ENCODE peak calls at places on chromosomes 2 and 18, in eight cellular contexts. Z, C, R, A, U, P, O and K are unnamed samples.

GRCh38 chr2:100060875-100061274 is 81.5 kb downstream of the AFF3 start:
- DNase-seq in U (no peak), P (no peak), A (peak; percentile 29), R (no peak), C (no peak), O (no peak), Z (no peak), K (no peak)

GRCh38 chr2:230913406-230913805 is 11.6 kb downstream of the GPR55 start:
- DNase-seq in U (peak; percentile 47), A (no peak), C (peak; percentile 51), O (no peak), R (no peak), Z (no peak), P (no peak), K (no peak)

GRCh38 chr2:195532628-195533271 is 124.3 kb upstream of the SLC39A10 start:
- DNase-seq in U (no peak), R (no peak), C (peak; percentile 46), Z (no peak), O (no peak), P (peak; percentile 69), A (no peak), K (no peak)

GRCh38 chr2:68458962-68459361 is 8.1 kb downstream of the FBXO48 start:
- DNase-seq in U (no peak), A (no peak), P (peak; percentile 80), O (no peak), R (no peak), Z (no peak), C (no peak), K (no peak)

GRCh38 chr2:157492189-157492773 is 48.4 kb upstream of the CYTIP start:
- DNase-seq in O (no peak), C (peak; percentile 73), U (peak; percentile 72), P (peak; percentile 54), A (peak; percentile 57), Z (peak; percentile 54), R (peak; percentile 76), K (peak; percentile 29)

GRCh38 chr18:79786781-79787526 is 10.8 kb upstream of the KCNG2 start:
- DNase-seq in O (no peak), Z (no peak), U (no peak), P (no peak), C (no peak), A (no peak), R (no peak), K (peak; percentile 84)

GRCh38 chr2:118752762-118753429 is 94.6 kb downstream of the EN1 start:
- DNase-seq in C (no peak), O (no peak), A (no peak), U (no peak), R (no peak), P (no peak), Z (no peak), K (no peak)

GRCh38 chr2:157841485-157841884 is 34.6 kb downstream of the ACVR1 start:
- DNase-seq in Z (no peak), C (no peak), R (no peak), U (no peak), P (no peak), A (no peak), O (no peak), K (no peak)

GRCh38 chr2:148303166-148303565 is 282.3 kb downstream of the MBD5 start:
- DNase-seq in O (no peak), P (peak; percentile 15), Z (no peak), A (no peak), C (no peak), U (no peak), R (no peak), K (no peak)

GRCh38 chr2:235300368-235301201 is 193.3 kb upstream of the AGAP1 start:
- DNase-seq in A (no peak), R (peak; percentile 69), O (peak; percentile 47), C (no peak), Z (no peak), U (no peak), P (peak; percentile 83), K (peak; percentile 17)

GRCh38 chr2:9771481-9772017 is 71.7 kb upstream of the TAF1B start:
- DNase-seq in Z (no peak), P (peak; percentile 68), A (no peak), U (no peak), O (peak; percentile 68), C (no peak), R (no peak), K (peak; percentile 74)

GRCh38 chr2:228559774-228560415 is 378.4 kb upstream of the SPHKAP start:
- DNase-seq in C (no peak), R (no peak), Z (no peak), O (no peak), A (no peak), P (no peak), U (no peak), K (no peak)

GRCh38 chr2:28525481-28525880 is 29.6 kb downstream of the PLB1 start:
- DNase-seq in O (no peak), A (no peak), Z (no peak), C (no peak), P (no peak), R (no peak), U (no peak), K (no peak)

DNA sequence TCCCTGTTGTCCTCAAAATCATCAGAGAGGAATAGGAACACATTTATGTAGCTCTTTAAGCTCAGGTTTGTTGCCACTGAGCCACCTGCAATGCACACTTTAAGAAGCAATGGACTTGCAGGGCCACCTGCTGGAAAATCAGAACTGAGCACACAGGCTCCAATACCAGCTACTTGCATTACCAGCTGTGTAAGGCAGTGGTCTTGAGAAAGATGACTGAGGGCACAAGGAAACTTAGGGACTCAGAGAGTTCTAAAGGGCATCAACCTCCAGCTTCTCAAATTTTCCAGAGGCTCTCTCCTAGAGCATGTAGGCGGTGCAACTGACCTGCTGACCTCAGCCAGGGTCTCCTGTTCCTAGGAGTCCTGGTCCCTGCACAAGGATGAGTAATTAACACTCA is 2.5 kb upstream of the CNDP2 start:
- DNase-seq in R (peak; percentile 61), A (peak; percentile 44), U (peak; percentile 63), O (no peak), C (peak; percentile 68), Z (no peak), P (peak; percentile 67), K (no peak)
- TF ChIP-seq CTCF in R (peak; percentile 63), A (peak; percentile 69), U (peak; percentile 85), O (peak; percentile 36), C (peak; percentile 66), Z (peak; percentile 70), P (peak; percentile 24), K (peak; percentile 60)

DNA sequence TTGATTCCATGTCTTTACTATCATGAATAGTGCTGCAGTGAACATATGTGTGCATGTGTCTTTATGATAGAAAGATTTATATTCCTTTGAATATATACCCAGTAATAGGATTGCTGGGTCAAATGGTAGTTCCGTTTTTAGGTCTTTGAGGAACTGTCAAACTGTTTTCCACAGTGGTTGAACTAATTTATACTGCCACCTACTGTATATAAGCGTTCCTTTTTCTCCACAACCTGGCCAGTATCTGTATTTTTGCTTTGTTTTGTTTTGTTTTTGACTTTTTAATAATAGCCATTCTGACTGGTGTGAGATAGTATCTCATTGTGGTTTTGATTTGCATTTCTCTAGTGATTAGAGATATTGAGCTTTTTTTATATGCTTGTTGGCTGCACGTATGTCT is 641.6 kb downstream of the SUCLG1 start:
- DNase-seq in Z (no peak), C (no peak), R (no peak), O (no peak), A (no peak), U (no peak), P (no peak), K (no peak)
- TF ChIP-seq CTCF in Z (peak; percentile 58), C (no peak), R (no peak), O (no peak), A (no peak), U (no peak), P (peak; percentile 10), K (peak; percentile 3)

GRCh38 chr2:12881952-12882351 is 165.2 kb downstream of the TRIB2 start:
- DNase-seq in C (peak; percentile 31), A (no peak), R (no peak), U (no peak), O (no peak), Z (no peak), P (no peak), K (no peak)
- TF ChIP-seq CTCF in C (no peak), A (no peak), R (no peak), U (no peak), O (no peak), Z (no peak), P (no peak), K (no peak)

GRCh38 chr2:197073701-197074433 is 147.4 kb upstream of the PGAP1 start:
- DNase-seq in R (peak; percentile 34), U (peak; percentile 35), C (no peak), P (peak; percentile 72), Z (no peak), O (no peak), A (no peak), K (no peak)

GRCh38 chr2:197075286-197075685 is 148.8 kb upstream of the PGAP1 start:
- DNase-seq in Z (no peak), R (no peak), C (no peak), A (no peak), P (peak; percentile 64), O (peak; percentile 23), U (no peak), K (no peak)

GRCh38 chr2:197077336-197077735 is 150.8 kb upstream of the PGAP1 start:
- DNase-seq in A (no peak), U (no peak), O (no peak), Z (no peak), C (no peak), P (peak; percentile 43), R (no peak), K (no peak)

GRCh38 chr2:197076652-197077051 is 150.1 kb upstream of the PGAP1 start:
- DNase-seq in P (no peak), U (no peak), R (no peak), O (no peak), C (no peak), A (no peak), Z (no peak), K (no peak)

DNA sequence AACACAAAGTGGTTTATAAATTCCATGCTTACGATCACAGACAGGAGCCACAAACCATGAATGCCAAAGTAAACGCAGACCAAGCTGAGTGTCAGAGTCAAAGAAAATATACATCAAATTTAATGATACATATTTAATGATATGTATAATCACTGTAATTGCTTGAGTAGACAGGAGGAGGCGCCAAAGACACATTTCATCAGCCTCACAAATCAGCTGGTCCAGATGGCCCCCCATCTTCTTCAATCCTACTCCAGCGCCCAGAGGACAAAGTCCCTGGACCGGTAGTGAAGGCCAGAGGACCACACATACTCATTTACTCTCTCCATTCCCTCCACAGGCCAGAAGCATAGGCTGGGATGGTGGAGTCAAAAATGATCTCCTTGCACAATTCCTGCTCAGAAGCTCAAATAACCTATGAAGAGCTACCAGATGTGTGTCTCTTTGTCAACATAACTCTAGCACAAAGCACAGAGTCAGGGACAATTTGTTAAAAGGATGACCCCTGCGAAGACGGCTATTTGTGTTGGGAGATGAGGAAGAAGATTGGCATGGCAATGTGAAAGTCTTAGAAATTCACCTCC is 149.3 kb upstream of the PGAP1 start:
- DNase-seq in O (no peak), C (no peak), R (no peak), U (no peak), A (no peak), P (no peak), Z (no peak), K (no peak)
- TF ChIP-seq CTCF in O (peak; percentile 23), C (peak; percentile 49), R (peak; percentile 61), U (no peak), A (no peak), P (peak; percentile 52), Z (peak; percentile 60), K (peak; percentile 24)

DNA sequence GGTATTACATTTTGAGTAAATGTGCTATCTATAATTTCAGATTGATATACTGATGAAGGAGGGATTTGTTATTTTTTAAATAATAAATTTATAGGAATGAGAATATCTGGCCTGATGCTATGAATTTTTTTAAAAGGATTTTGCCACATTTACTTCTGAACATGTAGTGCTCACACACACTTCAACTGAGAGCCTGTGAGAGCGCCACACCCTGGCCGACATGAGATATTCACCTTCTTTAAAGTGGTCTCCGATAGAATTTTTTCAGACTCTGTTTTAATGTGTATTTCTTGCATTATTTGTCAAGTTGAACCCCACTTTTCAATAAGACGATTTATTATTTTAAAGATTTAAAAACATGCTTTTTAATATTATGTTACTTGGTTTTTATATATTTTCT is 813.3 kb downstream of the DCC start:
- DNase-seq in C (peak; percentile 32), P (no peak), R (no peak), O (no peak), Z (peak; percentile 20), A (peak; percentile 6), U (no peak), K (no peak)
- TF ChIP-seq CTCF in C (peak; percentile 3), P (no peak), R (no peak), O (no peak), Z (peak; percentile 65), A (peak; percentile 26), U (no peak), K (no peak)